ENCODE peak calls at places on chromosome 20, in nine cellular contexts. A is uterus, E is fibroblast of mammary gland, C is neural crest cell, I is GM10248, U is left ventricle myocardium inferior, D is cardiac fibroblast, Q is RWPE1, Z is colonic mucosa. V is an unnamed sample.

GRCh38 chr20:5191829-5192569 is 65.2 kb downstream of the CDS2 start:
- DNase-seq in A (peak), E (peak), C (no peak), I (peak), U (no peak), D (peak), Q (peak), Z (peak), V (peak)

GRCh38 chr20:46771195-46771588 is 61.7 kb downstream of the SLC2A10 start:
- DNase-seq in A (no peak), E (no peak), C (no peak), I (no peak), U (no peak), D (no peak), Q (no peak), Z (no peak), V (no peak)

GRCh38 chr20:35281506-35282101 is 3.0 kb downstream of the EIF6 start:
- DNase-seq in A (no peak), E (no peak), C (no peak), I (no peak), U (no peak), D (no peak), Q (no peak), Z (no peak), V (no peak)

GRCh38 chr20:46347831-46348230 is 39.5 kb upstream of the CDH22 start:
- DNase-seq in A (no peak), E (no peak), C (no peak), I (no peak), U (no peak), D (no peak), Q (no peak), Z (no peak), V (no peak)

GRCh38 chr20:11919046-11919445 is 1.4 kb downstream of the BTBD3 start:
- DNase-seq in A (no peak), E (no peak), C (no peak), I (no peak), U (peak), D (peak), Q (no peak), Z (no peak), V (no peak)

GRCh38 chr20:2603816-2604505 is 48.5 kb upstream of the NOP56 start:
- DNase-seq in A (no peak), E (no peak), C (no peak), I (no peak), U (no peak), D (no peak), Q (no peak), Z (peak), V (no peak)

GRCh38 chr20:53609501-53610445 is 16.1 kb upstream of the ZNF217 start:
- DNase-seq in A (no peak), E (peak), C (no peak), I (no peak), U (peak), D (peak), Q (no peak), Z (peak), V (peak)

GRCh38 chr20:51067792-51068191 is 44.9 kb upstream of the KCNG1 start:
- DNase-seq in A (no peak), E (no peak), C (no peak), I (no peak), U (no peak), D (no peak), Q (no peak), Z (no peak), V (no peak)

GRCh38 chr20:35720165-35721123 is 21.2 kb downstream of the ROMO1 start:
- DNase-seq in A (no peak), E (no peak), C (no peak), I (no peak), U (no peak), D (no peak), Q (no peak), Z (no peak), V (no peak)

GRCh38 chr20:18477218-18477617 is 10.0 kb downstream of the POLR3F start:
- DNase-seq in A (no peak), E (no peak), C (no peak), I (no peak), U (no peak), D (no peak), Q (no peak), Z (no peak), V (no peak)

GRCh38 chr20:1816384-1817381 is 78.5 kb upstream of the SIRPA start:
- DNase-seq in A (no peak), E (peak), C (no peak), I (no peak), U (no peak), D (peak), Q (peak), Z (no peak), V (peak)

GRCh38 chr20:60921021-60921622 is 330.9 kb upstream of the CDH4 start:
- DNase-seq in A (no peak), E (no peak), C (peak), I (no peak), U (peak), D (peak), Q (no peak), Z (no peak), V (no peak)

GRCh38 chr20:41361757-41362747 is 4.6 kb downstream of the EMILIN3 start:
- DNase-seq in A (no peak), E (no peak), C (no peak), I (no peak), U (no peak), D (no peak), Q (no peak), Z (no peak), V (no peak)

GRCh38 chr20:51583073-51583472 is 40.6 kb upstream of the NFATC2 start:
- DNase-seq in A (no peak), E (no peak), C (no peak), I (no peak), U (no peak), D (no peak), Q (no peak), Z (no peak), V (no peak)

GRCh38 chr20:12110711-12111110 is 193.0 kb downstream of the BTBD3 start:
- DNase-seq in A (no peak), E (peak), C (no peak), I (no peak), U (no peak), D (no peak), Q (no peak), Z (no peak), V (no peak)

GRCh38 chr20:675453-676314 is at the start of gene SCRT2:
- DNase-seq in A (peak), E (peak), C (peak), I (peak), U (peak), D (peak), Q (peak), Z (peak), V (peak)

GRCh38 chr20:1112908-1113307 is 5.5 kb upstream of the PSMF1 start:
- DNase-seq in A (no peak), E (no peak), C (no peak), I (no peak), U (no peak), D (no peak), Q (no peak), Z (no peak), V (no peak)

GRCh38 chr20:22474215-22474614 is 110.2 kb downstream of the FOXA2 start:
- DNase-seq in A (no peak), E (no peak), C (no peak), I (no peak), U (no peak), D (no peak), Q (no peak), Z (no peak), V (no peak)

GRCh38 chr20:22471156-22471836 is 113.1 kb downstream of the FOXA2 start:
- DNase-seq in A (no peak), E (no peak), C (no peak), I (no peak), U (no peak), D (no peak), Q (no peak), Z (peak), V (no peak)

GRCh38 chr20:22473293-22473692 is 111.1 kb downstream of the FOXA2 start:
- DNase-seq in A (no peak), E (no peak), C (no peak), I (no peak), U (no peak), D (no peak), Q (no peak), Z (no peak), V (no peak)

GRCh38 chr20:22472386-22472785 is 112.0 kb downstream of the FOXA2 start:
- DNase-seq in A (no peak), E (no peak), C (no peak), I (no peak), U (no peak), D (no peak), Q (no peak), Z (no peak), V (no peak)

DNA sequence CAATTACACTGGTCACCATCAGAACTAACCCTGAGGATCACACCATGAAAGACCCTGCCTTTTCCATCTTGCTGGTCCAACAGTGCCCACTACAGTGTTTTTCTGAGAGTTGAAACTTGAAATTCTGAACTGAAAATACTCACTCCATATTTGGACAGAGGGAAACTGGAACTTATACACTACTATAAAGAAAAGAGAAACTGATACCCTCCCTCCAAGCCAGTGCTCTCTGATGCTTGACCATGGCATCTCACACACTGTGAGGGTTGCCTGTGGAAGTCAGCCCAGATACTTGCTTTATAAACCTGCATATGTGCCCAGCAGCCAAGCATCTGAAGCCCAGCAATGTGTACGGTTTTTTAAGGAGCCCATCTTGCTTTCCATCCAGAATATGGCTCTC is 108.7 kb downstream of the FOXA2 start:
- DNase-seq in A (no peak), E (no peak), C (no peak), I (no peak), U (no peak), D (no peak), Q (no peak), Z (no peak), V (no peak)
- TF ChIP-seq CTCF in A (no peak), E (no peak), C (no peak), I (no peak), U (no peak), D (no peak), Q (no peak), Z (no peak), V (no peak)

DNA sequence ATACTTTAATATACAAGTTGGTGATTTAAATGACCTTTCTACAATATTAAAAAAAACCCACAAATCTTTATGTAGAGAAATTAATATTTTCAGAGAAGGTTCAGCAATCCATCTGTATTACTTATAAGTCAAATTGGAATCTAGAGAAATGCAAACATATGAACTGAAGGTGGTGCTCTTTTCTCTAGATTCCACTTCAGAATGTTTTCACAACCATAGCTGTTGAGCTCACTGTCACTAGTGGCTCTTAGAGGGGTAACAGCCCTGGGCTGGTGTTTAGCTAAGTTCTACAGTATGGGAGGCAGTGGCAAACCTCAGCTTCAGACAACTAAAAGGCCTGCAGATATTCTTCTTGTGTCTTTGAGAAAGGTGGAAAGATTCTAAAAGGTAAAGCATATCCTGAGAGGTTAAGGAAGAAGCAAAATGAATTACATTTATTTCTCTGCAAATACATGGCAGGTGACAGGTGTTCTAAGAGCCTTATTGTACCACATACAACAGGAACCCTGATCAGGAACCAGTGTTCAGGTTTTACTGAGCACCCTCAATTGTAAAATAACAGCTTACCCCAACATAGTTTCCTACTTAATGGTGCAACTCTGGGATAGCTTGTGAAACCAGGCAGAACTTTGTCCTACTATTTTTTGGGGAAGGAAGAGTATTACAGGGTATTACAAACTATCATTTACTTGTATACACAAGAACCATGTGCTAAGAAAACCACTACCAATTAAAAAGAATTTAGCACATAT is 56.6 kb upstream of the SAMHD1 start:
- DNase-seq in A (no peak), E (peak), C (no peak), I (peak), U (no peak), D (peak), Q (peak), Z (no peak), V (peak)
- TF ChIP-seq CTCF in A (no peak), E (peak), C (no peak), I (peak), U (peak), D (peak), Q (no peak), Z (no peak), V (peak)

DNA sequence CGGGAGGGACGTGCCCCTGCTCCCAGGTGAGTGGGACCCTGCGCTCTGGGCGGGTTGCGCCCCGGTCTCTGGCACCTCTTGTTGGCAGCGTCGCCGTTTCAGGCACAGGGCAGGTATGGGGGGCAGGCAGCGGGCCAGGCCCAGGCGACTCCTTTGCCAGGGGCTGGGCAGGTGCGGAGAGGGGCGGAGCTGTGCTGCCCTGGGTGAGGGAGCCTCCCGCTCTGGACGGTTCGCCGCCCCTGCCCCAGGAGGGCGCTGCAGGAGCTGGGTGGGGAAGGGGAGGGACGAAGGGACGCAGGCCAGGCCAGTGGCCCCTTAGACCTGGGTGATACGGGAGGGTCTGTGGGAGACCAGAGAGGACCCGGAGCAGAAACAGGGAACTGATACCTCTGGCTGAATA is 663.9 kb upstream of the DEFB115 start:
- DNase-seq in A (no peak), E (no peak), C (no peak), I (no peak), U (no peak), D (no peak), Q (no peak), Z (no peak), V (no peak)
- TF ChIP-seq CTCF in A (no peak), E (no peak), C (no peak), I (no peak), U (no peak), D (no peak), Q (no peak), Z (no peak), V (no peak)

GRCh38 chr20:63453029-63453523 is 19.4 kb downstream of the KCNQ2 start:
- DNase-seq in A (no peak), E (no peak), C (no peak), I (peak), U (no peak), D (no peak), Q (no peak), Z (no peak), V (no peak)
- TF ChIP-seq CTCF in A (no peak), E (no peak), C (no peak), I (no peak), U (peak), D (peak), Q (peak), Z (no peak), V (no peak)

GRCh38 chr20:17316316-17317038 is 89.6 kb downstream of the PCSK2 start:
- DNase-seq in A (no peak), E (no peak), C (no peak), I (no peak), U (no peak), D (no peak), Q (no peak), Z (no peak), V (no peak)
- TF ChIP-seq CTCF in A (no peak), E (no peak), C (no peak), I (no peak), U (no peak), D (no peak), Q (no peak), Z (no peak), V (no peak)

GRCh38 chr20:10313701-10314100 is 95.1 kb downstream of the SNAP25 start:
- DNase-seq in A (no peak), E (no peak), C (no peak), I (no peak), U (no peak), D (no peak), Q (no peak), Z (no peak), V (no peak)

GRCh38 chr20:10315138-10315537 is 96.5 kb downstream of the SNAP25 start:
- DNase-seq in A (no peak), E (no peak), C (no peak), I (no peak), U (no peak), D (no peak), Q (no peak), Z (no peak), V (no peak)

GRCh38 chr20:10314198-10314597 is 95.6 kb downstream of the SNAP25 start:
- DNase-seq in A (no peak), E (peak), C (no peak), I (no peak), U (no peak), D (peak), Q (no peak), Z (no peak), V (peak)

GRCh38 chr20:10318625-10319024 is 100.0 kb downstream of the SNAP25 start:
- DNase-seq in A (no peak), E (no peak), C (no peak), I (no peak), U (no peak), D (no peak), Q (no peak), Z (no peak), V (no peak)

GRCh38 chr20:10316582-10316981 is 98.0 kb downstream of the SNAP25 start:
- DNase-seq in A (no peak), E (no peak), C (no peak), I (no peak), U (no peak), D (peak), Q (no peak), Z (no peak), V (peak)
- TF ChIP-seq CTCF in A (no peak), E (peak), C (peak), I (no peak), U (peak), D (peak), Q (no peak), Z (no peak), V (peak)

DNA sequence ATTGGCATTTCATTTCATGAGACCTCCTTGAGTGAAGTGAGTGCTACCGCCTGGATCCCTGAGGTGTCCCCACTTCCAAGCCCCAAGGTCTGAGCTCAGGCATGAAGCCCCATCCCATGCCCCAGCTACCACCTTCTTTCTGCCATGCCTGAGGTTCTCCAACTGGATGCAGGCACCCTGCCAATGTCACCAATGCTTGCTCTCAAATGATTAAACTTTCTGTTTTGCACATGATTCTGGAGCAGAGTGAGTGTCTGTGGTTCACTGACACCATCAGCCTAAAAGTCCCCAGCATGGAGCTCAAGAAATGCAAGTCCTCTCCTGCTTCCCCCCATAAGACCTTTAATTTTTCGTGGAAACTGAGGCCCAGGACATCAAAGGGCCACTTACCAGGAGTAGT is 43.7 kb upstream of the BPIFA2 start:
- DNase-seq in A (no peak), E (no peak), C (no peak), I (no peak), U (no peak), D (no peak), Q (no peak), Z (no peak), V (no peak)
- TF ChIP-seq CTCF in A (no peak), E (no peak), C (no peak), I (no peak), U (no peak), D (no peak), Q (no peak), Z (no peak), V (no peak)

GRCh38 chr20:36792422-36792821 is 18.9 kb upstream of the DSN1 start:
- DNase-seq in A (peak), E (peak), C (no peak), I (peak), U (no peak), D (peak), Q (peak), Z (no peak), V (peak)
- TF ChIP-seq CTCF in A (no peak), E (peak), C (peak), I (peak), U (peak), D (peak), Q (no peak), Z (no peak), V (peak)

GRCh38 chr20:38435555-38435939 is 419 bp upstream of the SNHG17 start:
- DNase-seq in A (no peak), E (peak), C (no peak), I (no peak), U (no peak), D (peak), Q (no peak), Z (no peak), V (peak)
- TF ChIP-seq CTCF in A (no peak), E (no peak), C (no peak), I (no peak), U (no peak), D (no peak), Q (peak), Z (no peak), V (no peak)

V was measured in MCF 10A.